ENCODE peak calls at places on chromosomes 5 and 9, in nine cellular contexts. One of them, this sample, is unnamed.
A peak's percentile ranks its signal among the peaks of the same experiment; 100 is the strongest.

GRCh38 chr9:76365028-76365427 is 29.2 kb downstream of the RFK start:
- DNase-seq in endothelial cell: no peak
- DNase-seq in hippocampal formation: no peak
- DNase-seq in EH: peak; percentile 53
- DNase-seq in adrenal gland: no peak
- DNase-seq in GM03348: peak; percentile 46
- DNase-seq in stimulated activated CD4-positive, alpha-beta T cell treated with anti-CD3 and anti-CD28 coated beads, Interleukin-15, amount 100 ng/mL, for 1 hour: no peak
- DNase-seq in Right ventricle myocardium superior: no peak
- DNase-seq in astrocyte of the spinal cord: peak; percentile 36
- DNase-seq in this sample: no peak

GRCh38 chr5:91369480-91369879 is 13.6 kb downstream of the ARRDC3 start:
- DNase-seq in endothelial cell: no peak
- DNase-seq in hippocampal formation: no peak
- DNase-seq in EH: no peak
- DNase-seq in adrenal gland: no peak
- DNase-seq in GM03348: no peak
- DNase-seq in stimulated activated CD4-positive, alpha-beta T cell treated with anti-CD3 and anti-CD28 coated beads, Interleukin-15, amount 100 ng/mL, for 1 hour: no peak
- DNase-seq in Right ventricle myocardium superior: no peak
- DNase-seq in astrocyte of the spinal cord: no peak
- DNase-seq in this sample: no peak

GRCh38 chr5:17216176-17216973 is 1.1 kb upstream of the BASP1 start:
- DNase-seq in endothelial cell: peak; percentile 80
- DNase-seq in hippocampal formation: peak; percentile 63
- DNase-seq in EH: peak; percentile 78
- DNase-seq in adrenal gland: peak; percentile 77
- DNase-seq in GM03348: peak; percentile 70
- DNase-seq in stimulated activated CD4-positive, alpha-beta T cell treated with anti-CD3 and anti-CD28 coated beads, Interleukin-15, amount 100 ng/mL, for 1 hour: no peak
- DNase-seq in Right ventricle myocardium superior: peak; percentile 78
- DNase-seq in astrocyte of the spinal cord: peak; percentile 86
- DNase-seq in this sample: peak; percentile 68

GRCh38 chr5:176660860-176661641 is 13.8 kb downstream of the TSPAN17 start:
- DNase-seq in endothelial cell: peak; percentile 89
- DNase-seq in hippocampal formation: peak; percentile 58
- DNase-seq in EH: peak; percentile 75
- DNase-seq in adrenal gland: peak; percentile 73
- DNase-seq in GM03348: peak; percentile 95
- DNase-seq in stimulated activated CD4-positive, alpha-beta T cell treated with anti-CD3 and anti-CD28 coated beads, Interleukin-15, amount 100 ng/mL, for 1 hour: peak; percentile 61
- DNase-seq in Right ventricle myocardium superior: peak; percentile 81
- DNase-seq in astrocyte of the spinal cord: peak; percentile 68
- DNase-seq in this sample: peak; percentile 96

GRCh38 chr5:50667079-50667652 is 729 bp downstream of the PARP8 start:
- DNase-seq in endothelial cell: peak; percentile 62
- DNase-seq in hippocampal formation: no peak
- DNase-seq in EH: peak; percentile 49
- DNase-seq in adrenal gland: peak; percentile 62
- DNase-seq in GM03348: peak; percentile 60
- DNase-seq in stimulated activated CD4-positive, alpha-beta T cell treated with anti-CD3 and anti-CD28 coated beads, Interleukin-15, amount 100 ng/mL, for 1 hour: no peak
- DNase-seq in Right ventricle myocardium superior: peak; percentile 82
- DNase-seq in astrocyte of the spinal cord: peak; percentile 55
- DNase-seq in this sample: peak; percentile 22

GRCh38 chr9:104833701-104834100 is 69.8 kb downstream of the NIPSNAP3B start:
- DNase-seq in endothelial cell: no peak
- DNase-seq in hippocampal formation: no peak
- DNase-seq in EH: no peak
- DNase-seq in adrenal gland: no peak
- DNase-seq in GM03348: no peak
- DNase-seq in stimulated activated CD4-positive, alpha-beta T cell treated with anti-CD3 and anti-CD28 coated beads, Interleukin-15, amount 100 ng/mL, for 1 hour: no peak
- DNase-seq in Right ventricle myocardium superior: peak; percentile 47
- DNase-seq in astrocyte of the spinal cord: no peak
- DNase-seq in this sample: no peak

GRCh38 chr5:160083501-160083900 is 35.7 kb downstream of the PWWP2A start:
- DNase-seq in endothelial cell: no peak
- DNase-seq in hippocampal formation: no peak
- DNase-seq in EH: peak; percentile 77
- DNase-seq in adrenal gland: no peak
- DNase-seq in GM03348: peak; percentile 48
- DNase-seq in stimulated activated CD4-positive, alpha-beta T cell treated with anti-CD3 and anti-CD28 coated beads, Interleukin-15, amount 100 ng/mL, for 1 hour: no peak
- DNase-seq in Right ventricle myocardium superior: no peak
- DNase-seq in astrocyte of the spinal cord: no peak
- DNase-seq in this sample: no peak

GRCh38 chr5:5688925-5689310 is 266.4 kb downstream of the ICE1 start:
- DNase-seq in endothelial cell: no peak
- DNase-seq in hippocampal formation: no peak
- DNase-seq in EH: no peak
- DNase-seq in adrenal gland: no peak
- DNase-seq in GM03348: no peak
- DNase-seq in stimulated activated CD4-positive, alpha-beta T cell treated with anti-CD3 and anti-CD28 coated beads, Interleukin-15, amount 100 ng/mL, for 1 hour: no peak
- DNase-seq in Right ventricle myocardium superior: no peak
- DNase-seq in astrocyte of the spinal cord: no peak
- DNase-seq in this sample: no peak

GRCh38 chr5:72523960-72524582 is 16.9 kb upstream of the ZNF366 start:
- DNase-seq in endothelial cell: no peak
- DNase-seq in hippocampal formation: peak; percentile 37
- DNase-seq in EH: peak; percentile 88
- DNase-seq in adrenal gland: no peak
- DNase-seq in GM03348: peak; percentile 56
- DNase-seq in stimulated activated CD4-positive, alpha-beta T cell treated with anti-CD3 and anti-CD28 coated beads, Interleukin-15, amount 100 ng/mL, for 1 hour: no peak
- DNase-seq in Right ventricle myocardium superior: no peak
- DNase-seq in astrocyte of the spinal cord: peak; percentile 87
- DNase-seq in this sample: peak; percentile 12

GRCh38 chr5:43244823-43245565 is 53.0 kb downstream of the NIM1K start:
- DNase-seq in endothelial cell: no peak
- DNase-seq in hippocampal formation: no peak
- DNase-seq in EH: no peak
- DNase-seq in adrenal gland: no peak
- DNase-seq in GM03348: no peak
- DNase-seq in stimulated activated CD4-positive, alpha-beta T cell treated with anti-CD3 and anti-CD28 coated beads, Interleukin-15, amount 100 ng/mL, for 1 hour: no peak
- DNase-seq in Right ventricle myocardium superior: no peak
- DNase-seq in astrocyte of the spinal cord: no peak
- DNase-seq in this sample: no peak

GRCh38 chr9:82670000-82670399 is 392.9 kb downstream of the RASEF start:
- DNase-seq in endothelial cell: no peak
- DNase-seq in hippocampal formation: no peak
- DNase-seq in EH: no peak
- DNase-seq in adrenal gland: no peak
- DNase-seq in GM03348: no peak
- DNase-seq in stimulated activated CD4-positive, alpha-beta T cell treated with anti-CD3 and anti-CD28 coated beads, Interleukin-15, amount 100 ng/mL, for 1 hour: no peak
- DNase-seq in Right ventricle myocardium superior: no peak
- DNase-seq in astrocyte of the spinal cord: no peak
- DNase-seq in this sample: no peak

GRCh38 chr5:110088676-110089436 is 399.1 kb downstream of the MAN2A1 start:
- DNase-seq in endothelial cell: no peak
- DNase-seq in hippocampal formation: no peak
- DNase-seq in EH: no peak
- DNase-seq in adrenal gland: no peak
- DNase-seq in GM03348: no peak
- DNase-seq in stimulated activated CD4-positive, alpha-beta T cell treated with anti-CD3 and anti-CD28 coated beads, Interleukin-15, amount 100 ng/mL, for 1 hour: no peak
- DNase-seq in Right ventricle myocardium superior: no peak
- DNase-seq in astrocyte of the spinal cord: no peak
- DNase-seq in this sample: no peak

GRCh38 chr9:129415031-129415953 is 205.6 kb downstream of the C9orf50 start:
- DNase-seq in endothelial cell: no peak
- DNase-seq in hippocampal formation: no peak
- DNase-seq in EH: no peak
- DNase-seq in adrenal gland: no peak
- DNase-seq in GM03348: no peak
- DNase-seq in stimulated activated CD4-positive, alpha-beta T cell treated with anti-CD3 and anti-CD28 coated beads, Interleukin-15, amount 100 ng/mL, for 1 hour: no peak
- DNase-seq in Right ventricle myocardium superior: no peak
- DNase-seq in astrocyte of the spinal cord: no peak
- DNase-seq in this sample: no peak

GRCh38 chr9:96148634-96149138 is 153.3 kb downstream of the HSD17B3 start:
- DNase-seq in endothelial cell: no peak
- DNase-seq in hippocampal formation: no peak
- DNase-seq in EH: no peak
- DNase-seq in adrenal gland: no peak
- DNase-seq in GM03348: no peak
- DNase-seq in stimulated activated CD4-positive, alpha-beta T cell treated with anti-CD3 and anti-CD28 coated beads, Interleukin-15, amount 100 ng/mL, for 1 hour: no peak
- DNase-seq in Right ventricle myocardium superior: no peak
- DNase-seq in astrocyte of the spinal cord: no peak
- DNase-seq in this sample: no peak

GRCh38 chr5:95697781-95698681 is 15.2 kb upstream of the SPATA9 start:
- DNase-seq in endothelial cell: no peak
- DNase-seq in hippocampal formation: no peak
- DNase-seq in EH: peak; percentile 72
- DNase-seq in adrenal gland: no peak
- DNase-seq in GM03348: no peak
- DNase-seq in stimulated activated CD4-positive, alpha-beta T cell treated with anti-CD3 and anti-CD28 coated beads, Interleukin-15, amount 100 ng/mL, for 1 hour: no peak
- DNase-seq in Right ventricle myocardium superior: no peak
- DNase-seq in astrocyte of the spinal cord: peak; percentile 16
- DNase-seq in this sample: peak; percentile 40

GRCh38 chr5:118698774-118699173 is 289.6 kb downstream of the DTWD2 start:
- DNase-seq in endothelial cell: no peak
- DNase-seq in hippocampal formation: no peak
- DNase-seq in EH: no peak
- DNase-seq in adrenal gland: no peak
- DNase-seq in GM03348: no peak
- DNase-seq in stimulated activated CD4-positive, alpha-beta T cell treated with anti-CD3 and anti-CD28 coated beads, Interleukin-15, amount 100 ng/mL, for 1 hour: no peak
- DNase-seq in Right ventricle myocardium superior: no peak
- DNase-seq in astrocyte of the spinal cord: no peak
- DNase-seq in this sample: peak; percentile 7

GRCh38 chr5:71633255-71634155 is 46.4 kb downstream of the MCCC2 start:
- DNase-seq in endothelial cell: no peak
- DNase-seq in hippocampal formation: no peak
- DNase-seq in EH: no peak
- DNase-seq in adrenal gland: no peak
- DNase-seq in GM03348: no peak
- DNase-seq in stimulated activated CD4-positive, alpha-beta T cell treated with anti-CD3 and anti-CD28 coated beads, Interleukin-15, amount 100 ng/mL, for 1 hour: no peak
- DNase-seq in Right ventricle myocardium superior: no peak
- DNase-seq in astrocyte of the spinal cord: no peak
- DNase-seq in this sample: no peak

GRCh38 chr9:124126571-124127289 is 115.2 kb downstream of the LHX2 start:
- DNase-seq in endothelial cell: peak; percentile 81
- DNase-seq in hippocampal formation: no peak
- DNase-seq in EH: peak; percentile 65
- DNase-seq in adrenal gland: peak; percentile 74
- DNase-seq in GM03348: peak; percentile 87
- DNase-seq in stimulated activated CD4-positive, alpha-beta T cell treated with anti-CD3 and anti-CD28 coated beads, Interleukin-15, amount 100 ng/mL, for 1 hour: peak; percentile 59
- DNase-seq in Right ventricle myocardium superior: peak; percentile 83
- DNase-seq in astrocyte of the spinal cord: peak; percentile 65
- DNase-seq in this sample: peak; percentile 83

GRCh38 chr5:102547659-102548058 is 48.9 kb upstream of the SLCO6A1 start:
- DNase-seq in endothelial cell: no peak
- DNase-seq in hippocampal formation: no peak
- DNase-seq in EH: no peak
- DNase-seq in adrenal gland: no peak
- DNase-seq in GM03348: peak; percentile 38
- DNase-seq in stimulated activated CD4-positive, alpha-beta T cell treated with anti-CD3 and anti-CD28 coated beads, Interleukin-15, amount 100 ng/mL, for 1 hour: no peak
- DNase-seq in Right ventricle myocardium superior: no peak
- DNase-seq in astrocyte of the spinal cord: no peak
- DNase-seq in this sample: no peak

GRCh38 chr5:150036513-150036912 is 36.0 kb downstream of the HMGXB3 start:
- DNase-seq in endothelial cell: no peak
- DNase-seq in hippocampal formation: no peak
- DNase-seq in EH: peak; percentile 98
- DNase-seq in adrenal gland: peak; percentile 59
- DNase-seq in GM03348: peak; percentile 93
- DNase-seq in stimulated activated CD4-positive, alpha-beta T cell treated with anti-CD3 and anti-CD28 coated beads, Interleukin-15, amount 100 ng/mL, for 1 hour: no peak
- DNase-seq in Right ventricle myocardium superior: no peak
- DNase-seq in astrocyte of the spinal cord: peak; percentile 97
- DNase-seq in this sample: no peak

GRCh38 chr5:179668404-179668803 is 12.4 kb downstream of the CBY3 start:
- DNase-seq in endothelial cell: peak; percentile 71
- DNase-seq in hippocampal formation: no peak
- DNase-seq in EH: peak; percentile 73
- DNase-seq in adrenal gland: no peak
- DNase-seq in GM03348: peak; percentile 64
- DNase-seq in stimulated activated CD4-positive, alpha-beta T cell treated with anti-CD3 and anti-CD28 coated beads, Interleukin-15, amount 100 ng/mL, for 1 hour: no peak
- DNase-seq in Right ventricle myocardium superior: peak; percentile 44
- DNase-seq in astrocyte of the spinal cord: peak; percentile 27
- DNase-seq in this sample: peak; percentile 85

GRCh38 chr5:38756068-38756467 is 89.7 kb upstream of the OSMR start:
- DNase-seq in endothelial cell: no peak
- DNase-seq in hippocampal formation: no peak
- DNase-seq in EH: no peak
- DNase-seq in adrenal gland: no peak
- DNase-seq in GM03348: no peak
- DNase-seq in stimulated activated CD4-positive, alpha-beta T cell treated with anti-CD3 and anti-CD28 coated beads, Interleukin-15, amount 100 ng/mL, for 1 hour: no peak
- DNase-seq in Right ventricle myocardium superior: no peak
- DNase-seq in astrocyte of the spinal cord: no peak
- DNase-seq in this sample: no peak

GRCh38 chr9:28207657-28208056 is 634.4 kb upstream of the C9orf72 start:
- DNase-seq in endothelial cell: no peak
- DNase-seq in hippocampal formation: no peak
- DNase-seq in EH: no peak
- DNase-seq in adrenal gland: no peak
- DNase-seq in GM03348: no peak
- DNase-seq in stimulated activated CD4-positive, alpha-beta T cell treated with anti-CD3 and anti-CD28 coated beads, Interleukin-15, amount 100 ng/mL, for 1 hour: no peak
- DNase-seq in Right ventricle myocardium superior: no peak
- DNase-seq in astrocyte of the spinal cord: no peak
- DNase-seq in this sample: no peak

GRCh38 chr5:137754236-137754960 is at the start of gene HNRNPA0:
- DNase-seq in endothelial cell: peak; percentile 94
- DNase-seq in hippocampal formation: peak; percentile 96
- DNase-seq in EH: peak; percentile 96
- DNase-seq in adrenal gland: peak; percentile 98
- DNase-seq in GM03348: peak; percentile 98
- DNase-seq in stimulated activated CD4-positive, alpha-beta T cell treated with anti-CD3 and anti-CD28 coated beads, Interleukin-15, amount 100 ng/mL, for 1 hour: peak; percentile 91
- DNase-seq in Right ventricle myocardium superior: peak; percentile 99
- DNase-seq in astrocyte of the spinal cord: peak; percentile 98
- DNase-seq in this sample: peak; percentile 94

GRCh38 chr9:109992293-109992692 is 212.3 kb downstream of the PALM2AKAP2 start:
- DNase-seq in endothelial cell: no peak
- DNase-seq in hippocampal formation: no peak
- DNase-seq in EH: no peak
- DNase-seq in adrenal gland: no peak
- DNase-seq in GM03348: no peak
- DNase-seq in stimulated activated CD4-positive, alpha-beta T cell treated with anti-CD3 and anti-CD28 coated beads, Interleukin-15, amount 100 ng/mL, for 1 hour: no peak
- DNase-seq in Right ventricle myocardium superior: no peak
- DNase-seq in astrocyte of the spinal cord: no peak
- DNase-seq in this sample: no peak

GRCh38 chr5:40679998-40680681 is 425 bp downstream of the PTGER4 start:
- DNase-seq in endothelial cell: no peak
- DNase-seq in hippocampal formation: no peak
- DNase-seq in EH: no peak
- DNase-seq in adrenal gland: peak; percentile 31
- DNase-seq in GM03348: no peak
- DNase-seq in stimulated activated CD4-positive, alpha-beta T cell treated with anti-CD3 and anti-CD28 coated beads, Interleukin-15, amount 100 ng/mL, for 1 hour: no peak
- DNase-seq in Right ventricle myocardium superior: peak; percentile 50
- DNase-seq in astrocyte of the spinal cord: no peak
- DNase-seq in this sample: no peak

GRCh38 chr5:93717162-93717561 is 24.2 kb downstream of the POU5F2 start:
- DNase-seq in endothelial cell: no peak
- DNase-seq in hippocampal formation: no peak
- DNase-seq in EH: peak; percentile 27
- DNase-seq in adrenal gland: no peak
- DNase-seq in GM03348: no peak
- DNase-seq in stimulated activated CD4-positive, alpha-beta T cell treated with anti-CD3 and anti-CD28 coated beads, Interleukin-15, amount 100 ng/mL, for 1 hour: no peak
- DNase-seq in Right ventricle myocardium superior: no peak
- DNase-seq in astrocyte of the spinal cord: peak; percentile 71
- DNase-seq in this sample: no peak

GRCh38 chr5:74167206-74167929 is 473.2 kb downstream of the ENC1 start:
- DNase-seq in endothelial cell: no peak
- DNase-seq in hippocampal formation: no peak
- DNase-seq in EH: peak; percentile 96
- DNase-seq in adrenal gland: no peak
- DNase-seq in GM03348: peak; percentile 57
- DNase-seq in stimulated activated CD4-positive, alpha-beta T cell treated with anti-CD3 and anti-CD28 coated beads, Interleukin-15, amount 100 ng/mL, for 1 hour: no peak
- DNase-seq in Right ventricle myocardium superior: no peak
- DNase-seq in astrocyte of the spinal cord: peak; percentile 83
- DNase-seq in this sample: no peak

GRCh38 chr9:124280176-124280691 is 22.5 kb downstream of the NEK6 start:
- DNase-seq in endothelial cell: no peak
- DNase-seq in hippocampal formation: no peak
- DNase-seq in EH: peak; percentile 88
- DNase-seq in adrenal gland: no peak
- DNase-seq in GM03348: peak; percentile 76
- DNase-seq in stimulated activated CD4-positive, alpha-beta T cell treated with anti-CD3 and anti-CD28 coated beads, Interleukin-15, amount 100 ng/mL, for 1 hour: no peak
- DNase-seq in Right ventricle myocardium superior: peak; percentile 70
- DNase-seq in astrocyte of the spinal cord: peak; percentile 93
- DNase-seq in this sample: no peak

GRCh38 chr9:17627641-17628040 is 48.8 kb downstream of the SH3GL2 start:
- DNase-seq in endothelial cell: no peak
- DNase-seq in hippocampal formation: no peak
- DNase-seq in EH: peak; percentile 59
- DNase-seq in adrenal gland: no peak
- DNase-seq in GM03348: no peak
- DNase-seq in stimulated activated CD4-positive, alpha-beta T cell treated with anti-CD3 and anti-CD28 coated beads, Interleukin-15, amount 100 ng/mL, for 1 hour: no peak
- DNase-seq in Right ventricle myocardium superior: no peak
- DNase-seq in astrocyte of the spinal cord: peak; percentile 37
- DNase-seq in this sample: no peak

GRCh38 chr5:2759696-2760461 is 8.4 kb upstream of the IRX2 start:
- DNase-seq in endothelial cell: no peak
- DNase-seq in hippocampal formation: no peak
- DNase-seq in EH: no peak
- DNase-seq in adrenal gland: no peak
- DNase-seq in GM03348: no peak
- DNase-seq in stimulated activated CD4-positive, alpha-beta T cell treated with anti-CD3 and anti-CD28 coated beads, Interleukin-15, amount 100 ng/mL, for 1 hour: no peak
- DNase-seq in Right ventricle myocardium superior: no peak
- DNase-seq in astrocyte of the spinal cord: no peak
- DNase-seq in this sample: no peak